ENCODE peak calls at places on chromosome 22, in four cellular contexts. E is HepG2, O is HCT116, Y is H1. A is an unnamed sample.

GRCh38 chr22:33831207-33831606 is 89.1 kb downstream of the LARGE1 start:
- DNase-seq in E (no peak), O (no peak), Y (no peak), A (no peak)

GRCh38 chr22:46699091-46699490 is 39.0 kb downstream of the CERK start:
- DNase-seq in E (no peak), O (no peak), Y (no peak), A (no peak)

GRCh38 chr22:40463017-40463631 is 92.7 kb downstream of the SGSM3 start:
- DNase-seq in E (no peak), O (no peak), Y (no peak), A (peak; percentile 28)

GRCh38 chr22:47356433-47357011 is 594.1 kb downstream of the TBC1D22A start:
- DNase-seq in E (no peak), O (no peak), Y (no peak), A (no peak)

GRCh38 chr22:39797528-39798147 is 95.9 kb downstream of the ENTHD1 start:
- DNase-seq in E (no peak), O (no peak), Y (no peak), A (no peak)

GRCh38 chr22:46684706-46685105 is 53.3 kb downstream of the CERK start:
- DNase-seq in E (no peak), O (no peak), Y (no peak), A (no peak)

GRCh38 chr22:39630721-39631120 is 60.2 kb downstream of the CACNA1I start:
- DNase-seq in E (no peak), O (no peak), Y (no peak), A (no peak)

GRCh38 chr22:46102159-46102558 is 48.2 kb upstream of the PPARA start:
- DNase-seq in E (no peak), O (no peak), Y (no peak), A (no peak)

GRCh38 chr22:39179401-39179827 is 26.9 kb upstream of the CBX7 start:
- DNase-seq in E (no peak), O (no peak), Y (peak; percentile 55), A (peak; percentile 35)

GRCh38 chr22:23781533-23781932 is 5.2 kb upstream of the SMARCB1 start:
- DNase-seq in E (no peak), O (no peak), Y (no peak), A (peak; percentile 43)

GRCh38 chr22:30386960-30387848 is at the start of gene RNF215:
- DNase-seq in E (peak; percentile 54), O (peak; percentile 44), Y (peak; percentile 95), A (peak; percentile 82)

GRCh38 chr22:40621309-40622151 is 15.0 kb downstream of the MRTFA start:
- DNase-seq in E (peak; percentile 74), O (no peak), Y (no peak), A (no peak)

GRCh38 chr22:30562391-30562790 is 12.1 kb downstream of the GAL3ST1 start:
- DNase-seq in E (no peak), O (peak; percentile 8), Y (no peak), A (no peak)

GRCh38 chr22:43587574-43587973 is 175.8 kb downstream of the MPPED1 start:
- DNase-seq in E (no peak), O (no peak), Y (no peak), A (no peak)

GRCh38 chr22:28812491-28812890 is 12.1 kb upstream of the XBP1 start:
- DNase-seq in E (no peak), O (no peak), Y (no peak), A (no peak)
- TF ChIP-seq FOSL1 in E (no peak), O (no peak), Y (no peak), A (no peak)

DNA sequence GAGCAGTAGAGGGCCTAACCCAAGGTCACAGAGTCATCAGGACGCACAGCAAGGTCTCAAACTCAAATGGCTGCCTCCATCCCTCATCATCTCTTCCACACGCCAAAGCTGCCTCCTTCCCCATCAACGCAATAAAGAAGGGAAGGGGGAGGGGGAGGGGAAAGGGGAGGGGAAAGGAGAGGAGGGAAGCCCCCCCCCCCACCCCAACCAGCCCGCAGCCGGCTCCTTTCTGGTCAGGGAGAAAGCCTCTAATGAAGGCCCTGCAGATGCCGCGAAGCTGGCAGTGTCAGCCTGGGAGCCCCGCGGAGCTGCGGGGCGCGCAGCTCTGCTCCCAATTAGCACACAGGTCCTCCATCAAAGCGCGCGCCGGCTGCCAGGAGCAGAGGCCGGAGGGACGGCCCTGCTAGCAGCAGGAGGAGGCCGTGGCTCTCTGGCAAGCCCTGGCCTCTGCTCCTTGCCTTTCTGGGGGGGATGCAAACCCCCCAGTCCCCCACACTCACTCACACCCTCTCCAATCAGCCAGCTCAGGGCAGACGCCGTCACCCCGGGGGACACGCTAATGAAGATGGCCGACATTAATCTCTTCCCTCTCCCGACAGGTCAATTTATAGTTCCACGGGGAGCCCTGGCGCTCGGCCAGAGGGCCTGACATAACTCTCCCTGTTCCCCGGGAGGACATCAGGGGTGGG is 70.4 kb upstream of the TCF20 start:
- DNase-seq in E (no peak), O (no peak), Y (peak; percentile 73), A (no peak)
- TF ChIP-seq FOSL1 in E (no peak), O (no peak), Y (no peak), A (no peak)

GRCh38 chr22:36332623-36333331 is 55.0 kb downstream of the MYH9 start:
- DNase-seq in E (no peak), O (no peak), Y (no peak), A (no peak)
- TF ChIP-seq FOSL1 in E (no peak), O (no peak), Y (no peak), A (no peak)

GRCh38 chr22:36208934-36209333 is 7.3 kb upstream of the APOL4 start:
- DNase-seq in E (no peak), O (no peak), Y (no peak), A (no peak)
- TF ChIP-seq FOSL1 in E (no peak), O (no peak), Y (no peak), A (no peak)

GRCh38 chr22:49971232-49972162 is 10.9 kb downstream of the PIM3 start:
- DNase-seq in E (no peak), O (no peak), Y (peak; percentile 62), A (peak; percentile 84)
- TF ChIP-seq FOSL1 in E (no peak), O (no peak), Y (no peak), A (no peak)

GRCh38 chr22:45064313-45065268 is 54.8 kb upstream of the PHF21B start:
- DNase-seq in E (no peak), O (no peak), Y (no peak), A (peak; percentile 12)
- TF ChIP-seq FOSL1 in E (no peak), O (peak; percentile 63), Y (no peak), A (peak; percentile 92)

GRCh38 chr22:25900880-25901279 is 158.9 kb downstream of the MYO18B start:
- DNase-seq in E (no peak), O (no peak), Y (no peak), A (peak; percentile 27)
- TF ChIP-seq FOSL1 in E (no peak), O (no peak), Y (no peak), A (no peak)

DNA sequence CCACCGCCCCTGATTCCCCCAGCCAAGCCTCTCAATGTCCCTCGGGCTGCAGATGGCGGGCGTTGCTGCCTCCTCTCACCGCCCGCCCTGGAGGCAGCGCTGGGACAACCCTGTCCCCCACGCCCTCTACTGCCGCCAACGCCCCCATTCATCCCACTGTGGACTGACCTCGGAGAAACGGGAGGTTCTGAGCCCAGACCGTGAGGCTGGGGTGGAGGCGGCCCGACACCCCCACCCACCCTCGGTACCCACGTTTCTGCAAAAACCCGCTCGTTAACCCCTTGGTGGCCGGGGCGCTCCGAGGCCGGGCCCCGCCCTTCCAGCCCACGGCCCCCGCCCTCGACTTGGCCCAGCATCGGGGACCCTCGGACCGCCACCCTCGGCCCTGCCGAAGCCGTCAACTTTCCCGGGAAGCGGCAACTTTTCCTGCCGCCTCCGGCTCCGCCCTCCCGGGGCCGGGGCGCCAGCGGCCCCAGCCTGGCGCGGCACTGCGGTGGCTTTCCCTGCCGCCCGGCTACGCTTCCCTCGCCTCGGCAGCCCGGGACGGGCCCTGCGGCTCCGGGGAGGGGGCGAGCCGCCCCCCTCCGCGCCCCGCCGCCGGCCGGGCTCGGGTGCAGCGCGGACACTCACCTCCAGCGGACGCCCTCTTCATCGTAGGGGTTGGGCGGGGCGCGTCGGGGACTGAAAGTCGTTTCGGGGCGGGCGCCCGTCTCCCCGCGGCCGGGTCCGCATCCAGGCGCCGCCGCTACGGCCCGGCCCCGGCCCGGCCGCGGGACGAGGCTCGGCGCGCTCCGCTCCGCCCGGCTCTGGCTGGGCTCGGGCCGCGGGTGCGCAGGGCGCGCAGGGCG is 453 bp downstream of the RTN4R start:
- DNase-seq in E (no peak), O (no peak), Y (peak; percentile 59), A (peak; percentile 78)
- TF ChIP-seq FOSL1 in E (no peak), O (no peak), Y (no peak), A (no peak)